ENCODE peak calls at places on chromosomes 5 and 9, in four cellular contexts. M is cardiac muscle cell; U is CD4-positive, alpha-beta memory T cell; W is M059J. A is an unnamed sample.

GRCh38 chr5:119357309-119357708 is 1.5 kb downstream of the TNFAIP8 start:
- DNase-seq in M (no peak), U (no peak), W (no peak), A (no peak)

GRCh38 chr9:76223749-76224340 is 170.4 kb downstream of the RFK start:
- DNase-seq in M (no peak), U (no peak), W (no peak), A (no peak)

GRCh38 chr9:78778843-78779486 is 482.0 kb downstream of the PSAT1 start:
- DNase-seq in M (no peak), U (no peak), W (no peak), A (peak; percentile 38)

GRCh38 chr9:101119206-101119819 is 90.8 kb downstream of the PLPPR1 start:
- DNase-seq in M (peak; percentile 70), U (no peak), W (peak; percentile 20), A (peak; percentile 24)

GRCh38 chr5:73280386-73280785 is 107.4 kb downstream of the TMEM174 start:
- DNase-seq in M (no peak), U (no peak), W (no peak), A (no peak)

GRCh38 chr5:121630402-121630801 is 221.3 kb upstream of the FTMT start:
- DNase-seq in M (peak; percentile 9), U (no peak), W (no peak), A (peak; percentile 13)

GRCh38 chr9:71629816-71630215 is 138.5 kb downstream of the CEMIP2 start:
- DNase-seq in M (no peak), U (no peak), W (no peak), A (no peak)

GRCh38 chr9:71767421-71768321 is 642 bp downstream of the CEMIP2 start:
- DNase-seq in M (peak; percentile 51), U (peak; percentile 16), W (peak; percentile 50), A (no peak)

GRCh38 chr9:111582888-111583287 is 16.6 kb downstream of the PTGR1 start:
- DNase-seq in M (no peak), U (no peak), W (peak; percentile 82), A (no peak)

GRCh38 chr5:1479581-1480188 is 34.4 kb upstream of the SLC6A3 start:
- DNase-seq in M (peak; percentile 30), U (peak; percentile 18), W (no peak), A (peak; percentile 23)

GRCh38 chr5:131068893-131069643 is 96.0 kb downstream of the HINT1 start:
- DNase-seq in M (peak; percentile 55), U (peak; percentile 73), W (no peak), A (no peak)

GRCh38 chr5:145479271-145479670 is 355.9 kb downstream of the PRELID2 start:
- DNase-seq in M (peak; percentile 24), U (no peak), W (peak; percentile 48), A (no peak)

GRCh38 chr9:15972760-15973159 is 419.9 kb downstream of the CCDC171 start:
- DNase-seq in M (no peak), U (no peak), W (no peak), A (no peak)

GRCh38 chr5:96282020-96282419 is 151.0 kb downstream of the PCSK1 start:
- DNase-seq in M (peak; percentile 2), U (no peak), W (no peak), A (no peak)

GRCh38 chr5:159051431-159052281 is 48.1 kb downstream of the EBF1 start:
- DNase-seq in M (peak; percentile 76), U (no peak), W (peak; percentile 34), A (no peak)

GRCh38 chr9:38286357-38286756 is 106.1 kb upstream of the ALDH1B1 start:
- DNase-seq in M (no peak), U (no peak), W (peak; percentile 10), A (no peak)

GRCh38 chr5:106843812-106844416 is 826.8 kb downstream of the EFNA5 start:
- DNase-seq in M (no peak), U (no peak), W (peak; percentile 25), A (peak; percentile 19)

GRCh38 chr5:59840200-59840601 is 53.3 kb downstream of the PDE4D start:
- DNase-seq in M (no peak), U (no peak), W (peak; percentile 93), A (no peak)

GRCh38 chr9:107759009-107759822 is 269.6 kb upstream of the KLF4 start:
- DNase-seq in M (no peak), U (no peak), W (no peak), A (no peak)

GRCh38 chr9:35658894-35659220 is 765 bp downstream of the CCDC107 start:
- DNase-seq in M (no peak), U (no peak), W (peak; percentile 84), A (peak; percentile 55)

GRCh38 chr9:85960688-85961093 is 19.7 kb downstream of the NAA35 start:
- DNase-seq in M (no peak), U (no peak), W (peak; percentile 11), A (no peak)

GRCh38 chr9:84261082-84261746 is 79.3 kb downstream of the SLC28A3 start:
- DNase-seq in M (peak; percentile 84), U (peak; percentile 25), W (peak; percentile 82), A (peak; percentile 73)

GRCh38 chr9:34771023-34771422 is 61.1 kb upstream of the CCL21 start:
- DNase-seq in M (no peak), U (no peak), W (peak; percentile 22), A (no peak)

GRCh38 chr5:153523831-153524230 is 33.4 kb downstream of the GRIA1 start:
- DNase-seq in M (no peak), U (no peak), W (peak; percentile 74), A (no peak)

GRCh38 chr5:10304932-10305331 is 2.8 kb downstream of the CMBL start:
- DNase-seq in M (no peak), U (no peak), W (no peak), A (no peak)

GRCh38 chr9:97670586-97670985 is 26.6 kb downstream of the XPA start:
- DNase-seq in M (no peak), U (no peak), W (no peak), A (no peak)

GRCh38 chr9:119938871-119939270 is 569.6 kb upstream of the BRINP1 start:
- DNase-seq in M (no peak), U (no peak), W (peak; percentile 26), A (no peak)

GRCh38 chr5:77778881-77779438 is 2.8 kb upstream of the TBCA start:
- DNase-seq in M (no peak), U (no peak), W (no peak), A (no peak)

GRCh38 chr9:15370496-15371464 is 51.9 kb upstream of the SNAPC3 start:
- DNase-seq in M (no peak), U (no peak), W (peak; percentile 19), A (no peak)

GRCh38 chr5:144142030-144142825 is 28.2 kb downstream of the YIPF5 start:
- DNase-seq in M (peak; percentile 47), U (peak; percentile 14), W (peak; percentile 70), A (peak; percentile 32)

GRCh38 chr9:91037511-91038482 is 236.2 kb downstream of the SYK start:
- DNase-seq in M (no peak), U (no peak), W (peak; percentile 95), A (peak; percentile 23)

GRCh38 chr9:15231788-15232635 is 75.0 kb downstream of the TTC39B start:
- DNase-seq in M (peak; percentile 37), U (no peak), W (no peak), A (peak; percentile 22)